ENCODE peak calls at places on chromosomes 2 and 18, in eight cellular contexts. H is K562, C is RWPE2, B is left lung, X is lung, A is tibial nerve, U is MM.1S, T is A549. Z is an unnamed sample.

GRCh38 chr2:165536861-165537499 is 67.5 kb downstream of the CSRNP3 start:
- DNase-seq in H (no peak), C (no peak), B (no peak), X (no peak), A (no peak), U (no peak), T (no peak), Z (no peak)

GRCh38 chr2:240299710-240300068 is 135.8 kb upstream of the GPC1 start:
- DNase-seq in H (no peak), C (no peak), B (no peak), X (peak), A (no peak), U (no peak), T (no peak), Z (no peak)

GRCh38 chr18:35617865-35618264 is 36.3 kb downstream of the GALNT1 start:
- DNase-seq in H (no peak), C (no peak), B (no peak), X (no peak), A (no peak), U (no peak), T (no peak), Z (no peak)

GRCh38 chr18:78431606-78432005 is 548.0 kb upstream of the SALL3 start:
- DNase-seq in H (no peak), C (no peak), B (no peak), X (no peak), A (no peak), U (no peak), T (no peak), Z (no peak)

GRCh38 chr2:146158072-146158674 is 1638.3 kb upstream of the ZEB2 start:
- DNase-seq in H (no peak), C (no peak), B (no peak), X (no peak), A (no peak), U (no peak), T (no peak), Z (no peak)

GRCh38 chr18:50507120-50507590 is 52.7 kb upstream of the MAPK4 start:
- DNase-seq in H (peak), C (no peak), B (no peak), X (no peak), A (peak), U (peak), T (peak), Z (no peak)

GRCh38 chr2:217902281-217903141 is 100.3 kb downstream of the TNS1 start:
- DNase-seq in H (peak), C (no peak), B (peak), X (peak), A (peak), U (no peak), T (peak), Z (no peak)

GRCh38 chr2:180124273-180124881 is 117.3 kb upstream of the CWC22 start:
- DNase-seq in H (peak), C (no peak), B (no peak), X (no peak), A (peak), U (peak), T (peak), Z (no peak)

GRCh38 chr2:234839285-234839684 is 112.5 kb upstream of the SH3BP4 start:
- DNase-seq in H (no peak), C (no peak), B (no peak), X (no peak), A (no peak), U (no peak), T (peak), Z (no peak)

GRCh38 chr18:25253136-25253535 is 98.8 kb downstream of the ZNF521 start:
- DNase-seq in H (no peak), C (no peak), B (no peak), X (no peak), A (no peak), U (no peak), T (no peak), Z (no peak)

GRCh38 chr2:158761626-158762025 is 33.5 kb upstream of the DAPL1 start:
- DNase-seq in H (no peak), C (peak), B (no peak), X (no peak), A (no peak), U (no peak), T (no peak), Z (no peak)

GRCh38 chr2:239831272-239831731 is 193.8 kb downstream of the NDUFA10 start:
- DNase-seq in H (no peak), C (no peak), B (peak), X (peak), A (no peak), U (no peak), T (no peak), Z (no peak)

GRCh38 chr2:86750240-86750839 is 30.2 kb downstream of the RMND5A start:
- DNase-seq in H (no peak), C (no peak), B (no peak), X (no peak), A (no peak), U (no peak), T (peak), Z (no peak)

GRCh38 chr2:216670266-216671080 is 24.9 kb downstream of the IGFBP5 start:
- DNase-seq in H (no peak), C (no peak), B (no peak), X (no peak), A (no peak), U (no peak), T (no peak), Z (no peak)

GRCh38 chr2:228866781-228867180 is 404.3 kb downstream of the PID1 start:
- DNase-seq in H (no peak), C (no peak), B (no peak), X (no peak), A (no peak), U (no peak), T (no peak), Z (no peak)

GRCh38 chr2:133821107-133821760 is 253.0 kb upstream of the NCKAP5 start:
- DNase-seq in H (no peak), C (no peak), B (no peak), X (no peak), A (no peak), U (no peak), T (no peak), Z (no peak)

GRCh38 chr18:5155180-5155906 is 41.7 kb downstream of the AKAIN1 start:
- DNase-seq in H (peak), C (no peak), B (no peak), X (no peak), A (no peak), U (no peak), T (no peak), Z (no peak)

GRCh38 chr2:68391099-68391498 is 26.0 kb downstream of the PLEK start:
- DNase-seq in H (no peak), C (no peak), B (no peak), X (no peak), A (peak), U (no peak), T (no peak), Z (no peak)

GRCh38 chr2:168685619-168686453 is 116.6 kb upstream of the NOSTRIN start:
- DNase-seq in H (peak), C (no peak), B (no peak), X (no peak), A (no peak), U (no peak), T (no peak), Z (no peak)

GRCh38 chr2:149221898-149222297 is 108.5 kb upstream of the LYPD6 start:
- DNase-seq in H (no peak), C (no peak), B (no peak), X (no peak), A (no peak), U (no peak), T (no peak), Z (no peak)

GRCh38 chr18:44887227-44887631 is 206.5 kb downstream of the SETBP1 start:
- DNase-seq in H (no peak), C (no peak), B (no peak), X (no peak), A (no peak), U (peak), T (no peak), Z (peak)

GRCh38 chr18:5419601-5420000 is 124.1 kb upstream of the ZBTB14 start:
- DNase-seq in H (no peak), C (no peak), B (no peak), X (no peak), A (no peak), U (no peak), T (no peak), Z (no peak)

GRCh38 chr2:223007531-223007930 is 44.5 kb upstream of the KCNE4 start:
- DNase-seq in H (no peak), C (no peak), B (no peak), X (no peak), A (no peak), U (no peak), T (no peak), Z (no peak)

GRCh38 chr2:105249181-105249580 is 7.6 kb downstream of the GPR45 start:
- DNase-seq in H (no peak), C (no peak), B (no peak), X (no peak), A (no peak), U (no peak), T (no peak), Z (no peak)

DNA sequence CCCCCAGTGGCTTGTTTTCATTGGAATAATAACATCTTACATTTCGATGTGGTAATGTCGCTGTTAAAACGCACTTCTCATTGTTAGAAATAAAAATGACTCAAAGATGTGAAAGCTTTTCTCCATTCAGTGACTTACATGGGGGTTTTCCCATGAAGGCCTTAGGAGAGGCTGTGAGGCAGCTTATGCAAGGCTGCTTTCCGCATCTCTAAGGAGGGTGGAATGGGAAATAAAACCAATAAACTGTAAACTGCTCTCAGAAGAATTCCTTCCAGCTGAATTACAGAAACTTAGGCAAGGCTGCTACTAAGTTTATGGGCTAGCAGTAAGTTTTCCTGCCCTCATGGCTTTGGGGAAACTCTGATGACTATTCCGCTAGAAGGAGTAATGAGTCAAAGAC is 97.6 kb upstream of the SMAD7 start:
- DNase-seq in H (no peak), C (no peak), B (no peak), X (no peak), A (no peak), U (no peak), T (no peak), Z (no peak)
- TF ChIP-seq CTCF in H (no peak), C (no peak), B (no peak), X (no peak), A (no peak), U (no peak), T (no peak), Z (no peak)

GRCh38 chr2:96564026-96564425 is 27.5 kb downstream of the ARID5A start:
- DNase-seq in H (no peak), C (no peak), B (no peak), X (no peak), A (no peak), U (no peak), T (no peak), Z (no peak)

GRCh38 chr2:96564563-96564962 is 28.0 kb downstream of the ARID5A start:
- DNase-seq in H (no peak), C (no peak), B (no peak), X (no peak), A (no peak), U (no peak), T (no peak), Z (no peak)

GRCh38 chr2:96568094-96568493 is 31.5 kb downstream of the ARID5A start:
- DNase-seq in H (no peak), C (no peak), B (no peak), X (no peak), A (no peak), U (no peak), T (no peak), Z (no peak)

DNA sequence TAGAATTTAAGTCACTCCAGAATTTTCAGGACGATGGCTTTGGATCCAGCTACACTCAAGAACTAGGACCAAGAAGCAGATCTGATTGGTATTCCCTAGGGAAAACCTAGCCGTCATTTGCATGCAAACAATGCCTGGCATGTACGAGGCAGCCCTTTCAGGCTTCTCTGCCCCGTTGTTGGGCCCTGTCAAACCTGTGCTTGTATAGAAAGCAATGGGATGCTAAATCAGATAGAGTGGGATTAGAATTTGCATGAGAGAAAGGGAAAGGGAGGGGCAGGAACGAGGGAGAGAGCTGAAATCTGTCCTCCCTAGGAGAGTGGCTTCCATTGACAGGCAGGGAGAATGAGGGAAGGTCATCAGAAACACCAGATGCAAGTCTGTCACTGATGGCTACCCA is 28.6 kb downstream of the ARID5A start:
- DNase-seq in H (no peak), C (no peak), B (no peak), X (no peak), A (no peak), U (no peak), T (no peak), Z (no peak)
- H3K4me3 ChIP-seq in H (no peak), C (no peak), B (no peak), X (no peak), A (no peak), U (no peak), T (no peak), Z (no peak)

GRCh38 chr18:27861539-27861938 is 315.4 kb downstream of the CDH2 start:
- DNase-seq in H (no peak), C (no peak), B (no peak), X (no peak), A (no peak), U (no peak), T (no peak), Z (no peak)
- TF ChIP-seq CTCF in H (no peak), C (no peak), B (no peak), X (no peak), A (no peak), U (no peak), T (no peak), Z (no peak)

DNA sequence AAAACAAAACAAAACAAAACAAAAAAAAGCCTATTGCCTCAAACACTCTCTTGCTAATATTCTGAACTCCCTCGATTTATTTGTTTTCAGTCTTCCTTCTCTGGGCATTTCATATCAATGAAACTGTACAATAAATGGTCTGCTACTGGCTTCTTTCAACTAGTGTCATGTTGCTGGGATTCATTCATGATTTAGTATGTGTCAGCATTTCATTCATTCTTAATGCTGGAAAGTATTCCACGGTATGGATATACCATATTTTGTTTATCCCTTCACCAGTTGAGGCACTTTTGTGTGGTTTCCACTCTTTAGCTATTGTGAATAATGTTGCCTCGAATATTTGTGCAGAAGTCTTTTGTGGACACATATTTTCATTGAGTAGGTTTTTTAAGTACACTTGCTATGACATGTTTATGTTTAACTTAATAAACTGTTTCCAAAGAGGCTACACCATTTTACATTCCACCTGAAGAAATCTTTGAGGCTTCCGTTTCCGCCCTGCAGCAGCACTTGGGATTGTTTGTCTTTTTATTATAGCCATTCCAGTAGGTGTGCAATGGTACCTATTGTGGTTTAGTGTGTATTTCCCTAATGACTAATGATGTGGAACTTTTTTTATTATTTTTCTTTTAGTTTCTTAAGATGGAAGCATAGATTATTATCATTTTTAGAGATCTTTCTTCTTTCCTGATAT is 543.6 kb upstream of the SOX11 start:
- DNase-seq in H (no peak), C (no peak), B (no peak), X (no peak), A (no peak), U (no peak), T (no peak), Z (no peak)
- H3K4me3 ChIP-seq in H (no peak), C (no peak), B (no peak), X (no peak), A (no peak), U (no peak), T (no peak), Z (no peak)

GRCh38 chr2:903223-903900 is 47.3 kb upstream of the SNTG2 start:
- DNase-seq in H (no peak), C (no peak), B (no peak), X (peak), A (no peak), U (no peak), T (no peak), Z (no peak)
- TF ChIP-seq CTCF in H (no peak), C (no peak), B (no peak), X (no peak), A (no peak), U (no peak), T (no peak), Z (no peak)

GRCh38 chr18:68714707-68715496 is at the start of gene TMX3:
- DNase-seq in H (peak), C (peak), B (peak), X (peak), A (peak), U (peak), T (peak), Z (peak)

GRCh38 chr18:68714356-68714706 is 577 bp downstream of the TMX3 start:
- DNase-seq in H (peak), C (no peak), B (no peak), X (no peak), A (peak), U (peak), T (no peak), Z (no peak)

GRCh38 chr18:68713131-68713530 is 1.8 kb downstream of the TMX3 start:
- DNase-seq in H (peak), C (no peak), B (no peak), X (no peak), A (no peak), U (no peak), T (no peak), Z (no peak)

GRCh38 chr18:68713791-68714190 is 1.1 kb downstream of the TMX3 start:
- DNase-seq in H (no peak), C (no peak), B (no peak), X (no peak), A (no peak), U (no peak), T (no peak), Z (no peak)
- H3K4me3 ChIP-seq in H (peak), C (peak), B (peak), X (no peak), A (peak), U (peak), T (peak), Z (peak)

DNA sequence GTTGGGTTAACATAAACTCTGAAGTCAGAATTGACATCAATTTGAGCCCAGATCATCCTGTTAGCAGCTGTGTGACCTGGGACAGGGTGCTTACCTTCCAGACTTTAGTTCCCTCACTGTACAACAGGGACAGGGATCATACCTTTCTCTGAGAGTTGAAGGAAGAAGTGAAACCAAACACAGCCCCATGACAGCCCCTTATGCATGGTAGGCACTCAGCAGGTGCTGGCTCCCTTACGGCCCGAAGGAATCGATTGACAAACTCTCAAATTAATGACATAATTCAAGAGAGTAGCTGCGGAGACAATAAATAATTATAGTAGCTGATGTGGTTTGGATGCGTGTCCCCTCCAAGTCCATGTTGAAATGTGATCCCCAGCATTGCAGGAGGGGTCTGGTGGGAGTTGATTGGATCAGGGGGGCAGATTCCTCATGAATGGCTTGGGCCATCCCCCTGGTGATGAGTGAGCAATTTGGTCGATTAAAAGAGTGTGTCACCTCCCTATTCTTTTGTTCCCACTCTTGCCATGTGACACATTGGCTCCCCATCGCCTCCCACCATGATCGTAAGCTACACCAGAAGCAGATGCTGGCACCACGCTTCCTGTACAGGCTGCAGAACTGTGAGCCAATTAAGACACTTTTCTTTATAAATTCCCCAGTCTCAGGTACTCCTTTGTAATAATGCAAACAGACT is 72.4 kb downstream of the ODC1 start:
- DNase-seq in H (no peak), C (no peak), B (peak), X (no peak), A (no peak), U (no peak), T (no peak), Z (no peak)
- TF ChIP-seq CTCF in H (no peak), C (no peak), B (no peak), X (no peak), A (no peak), U (no peak), T (no peak), Z (no peak)

GRCh38 chr2:23530909-23531276 is 145.9 kb downstream of the KLHL29 start:
- DNase-seq in H (no peak), C (no peak), B (no peak), X (no peak), A (no peak), U (no peak), T (no peak), Z (no peak)

GRCh38 chr2:23531280-23531679 is 146.3 kb downstream of the KLHL29 start:
- DNase-seq in H (no peak), C (no peak), B (peak), X (no peak), A (no peak), U (no peak), T (no peak), Z (no peak)

GRCh38 chr2:23533014-23533730 is 148.2 kb downstream of the KLHL29 start:
- DNase-seq in H (no peak), C (no peak), B (peak), X (no peak), A (no peak), U (no peak), T (no peak), Z (no peak)

GRCh38 chr2:23532311-23533013 is 147.5 kb downstream of the KLHL29 start:
- DNase-seq in H (no peak), C (no peak), B (peak), X (no peak), A (no peak), U (no peak), T (no peak), Z (no peak)

DNA sequence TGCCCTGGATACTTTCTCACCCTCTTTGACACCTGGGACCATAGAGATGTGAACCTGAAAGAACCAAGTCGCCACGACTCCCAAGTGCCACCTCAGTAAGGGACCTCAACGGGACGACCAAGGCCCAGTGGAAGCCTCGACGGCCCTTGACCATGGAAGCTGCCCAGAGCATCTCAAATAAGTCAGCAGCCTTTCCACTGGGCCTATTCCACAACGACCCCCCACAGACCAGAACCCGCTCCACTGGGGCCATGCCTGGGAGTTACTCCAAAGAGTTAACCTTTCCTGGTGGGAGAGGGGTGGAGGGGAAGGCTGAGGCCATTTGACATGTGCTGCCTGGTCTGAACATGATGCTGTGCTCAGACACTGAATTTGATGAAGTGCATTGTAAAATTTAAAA is 146.9 kb downstream of the KLHL29 start:
- DNase-seq in H (no peak), C (no peak), B (peak), X (no peak), A (no peak), U (no peak), T (no peak), Z (no peak)
- H3K4me3 ChIP-seq in H (no peak), C (no peak), B (no peak), X (no peak), A (no peak), U (no peak), T (no peak), Z (no peak)

Z was measured in GM12864.